ENCODE peak calls at places on chromosome 2, in four cellular contexts. H is NCI-H1105 treated with DMSO at 0.1 percent for 48 hours, Y is WERI-Rb-1, K is RKO. U is an unnamed sample.

GRCh38 chr2:47688561-47688960 is 94.4 kb upstream of the MSH6 start:
- DNase-seq in Y (no peak), H (no peak), K (no peak), U (no peak)

GRCh38 chr2:12896283-12897014 is 179.7 kb downstream of the TRIB2 start:
- DNase-seq in H (no peak), Y (no peak), K (no peak), U (no peak)

GRCh38 chr2:60520917-60521539 is 32.4 kb downstream of the BCL11A start:
- DNase-seq in Y (no peak), K (no peak), H (no peak), U (no peak)

GRCh38 chr2:36545871-36546416 is 52.0 kb downstream of the FEZ2 start:
- DNase-seq in H (no peak), Y (no peak), K (peak; percentile 30), U (no peak)

GRCh38 chr2:75292826-75293225 is 93.5 kb upstream of the TACR1 start:
- DNase-seq in K (peak; percentile 79), H (no peak), Y (no peak), U (peak; percentile 69)

GRCh38 chr2:36677995-36678605 is 18.4 kb upstream of the VIT start:
- DNase-seq in K (no peak), H (no peak), Y (no peak), U (no peak)

GRCh38 chr2:156334496-156335478 is 2.3 kb upstream of the NR4A2 start:
- DNase-seq in K (peak; percentile 93), H (peak; percentile 56), Y (peak; percentile 78), U (peak; percentile 87)

GRCh38 chr2:31980674-31981356 is 30.0 kb downstream of the MEMO1 start:
- DNase-seq in Y (no peak), K (peak; percentile 34), H (no peak), U (peak; percentile 14)

GRCh38 chr2:119116411-119117295 is 41.9 kb downstream of the C1QL2 start:
- DNase-seq in K (no peak), H (no peak), Y (no peak), U (no peak)